ENCODE peak calls at places on chromosome 20, in ten cellular contexts. N is neural progenitor cell, H is nucleus accumbens, J is omental fat pad, Q is GM12865, W is fibroblast of villous mesenchyme, C is A549, K is nephron progenitor cell, F is HFF-Myc, E is fibroblast of the conjunctiva. V is an unnamed sample.

GRCh38 chr20:54662064-54662463 is 186.7 kb downstream of the DOK5 start:
- DNase-seq in J (no peak), W (no peak), K (no peak), H (no peak), Q (no peak), N (peak; percentile 81), E (no peak), F (no peak), C (no peak), V (no peak)

GRCh38 chr20:17806739-17807441 is 107.1 kb downstream of the BANF2 start:
- DNase-seq in K (no peak), C (no peak), E (peak; percentile 71), H (no peak), J (no peak), Q (no peak), W (peak; percentile 91), N (no peak), F (peak; percentile 66), V (no peak)

GRCh38 chr20:839626-840025 is 6.1 kb downstream of the FAM110A start:
- DNase-seq in H (no peak), C (no peak), Q (no peak), K (no peak), J (no peak), F (no peak), N (no peak), E (no peak), W (no peak), V (no peak)

GRCh38 chr20:57618091-57618765 is 2.0 kb downstream of the ZBP1 start:
- DNase-seq in H (no peak), J (no peak), K (no peak), E (no peak), Q (no peak), N (no peak), F (no peak), W (no peak), C (peak; percentile 59), V (no peak)

GRCh38 chr20:38353298-38353697 is 7.0 kb downstream of the LBP start:
- DNase-seq in C (no peak), W (no peak), Q (no peak), E (peak; percentile 13), N (peak; percentile 29), K (no peak), J (no peak), F (no peak), H (no peak), V (no peak)

GRCh38 chr20:24698189-24698588 is 228.8 kb downstream of the SYNDIG1 start:
- DNase-seq in Q (peak; percentile 27), J (no peak), F (no peak), K (no peak), E (no peak), H (no peak), W (no peak), C (no peak), N (no peak), V (no peak)

GRCh38 chr20:46118481-46119020 is 437 bp downstream of the CD40 start:
- DNase-seq in F (no peak), J (no peak), N (peak; percentile 75), C (no peak), Q (peak; percentile 75), W (no peak), H (no peak), E (no peak), K (peak; percentile 20), V (no peak)

GRCh38 chr20:46307999-46308257 is 370 bp downstream of the CDH22 start:
- DNase-seq in C (no peak), N (no peak), F (no peak), Q (no peak), W (no peak), H (no peak), E (no peak), J (no peak), K (no peak), V (no peak)

GRCh38 chr20:52974155-52974554 is 2.0 kb downstream of the TSHZ2 start:
- DNase-seq in C (no peak), F (no peak), J (no peak), Q (peak; percentile 35), W (no peak), H (no peak), K (no peak), E (no peak), N (no peak), V (no peak)

GRCh38 chr20:3406481-3407425 is 716 bp downstream of the DNAAF9 start:
- DNase-seq in E (peak; percentile 23), C (no peak), J (no peak), H (peak; percentile 63), W (peak; percentile 58), Q (no peak), N (peak; percentile 60), F (no peak), K (peak; percentile 38), V (no peak)

GRCh38 chr20:4942336-4942735 is 59.0 kb downstream of the SLC23A2 start:
- DNase-seq in N (no peak), C (no peak), F (no peak), Q (no peak), K (no peak), J (no peak), E (peak; percentile 33), H (no peak), W (peak; percentile 55), V (no peak)

GRCh38 chr20:2088904-2089303 is 12.7 kb upstream of the STK35 start:
- DNase-seq in K (no peak), J (no peak), E (no peak), N (peak; percentile 44), W (no peak), C (no peak), F (no peak), H (no peak), Q (no peak), V (no peak)

GRCh38 chr20:17129089-17129488 is 97.8 kb upstream of the PCSK2 start:
- DNase-seq in H (no peak), W (no peak), K (no peak), E (no peak), C (no peak), J (no peak), F (no peak), N (no peak), Q (no peak), V (no peak)

GRCh38 chr20:36145877-36146707 is 8.4 kb upstream of the EPB41L1 start:
- DNase-seq in N (no peak), E (no peak), K (no peak), Q (peak; percentile 64), W (peak; percentile 61), H (no peak), F (no peak), J (no peak), C (no peak), V (no peak)

GRCh38 chr20:58225490-58226200 is 2.8 kb downstream of the ANKRD60 start:
- DNase-seq in C (no peak), N (no peak), W (no peak), E (no peak), K (no peak), Q (no peak), J (no peak), H (no peak), F (no peak), V (no peak)

GRCh38 chr20:62740286-62741141 is 31.9 kb downstream of the NTSR1 start:
- DNase-seq in N (no peak), C (peak; percentile 70), K (no peak), Q (peak; percentile 95), H (no peak), J (no peak), F (peak; percentile 81), W (peak; percentile 55), E (peak; percentile 71), V (no peak)

GRCh38 chr20:15802020-15802419 is 771.2 kb downstream of the KIF16B start:
- DNase-seq in E (no peak), J (no peak), K (no peak), C (no peak), H (no peak), F (no peak), N (no peak), W (no peak), Q (no peak), V (no peak)

GRCh38 chr20:13279171-13279570 is 58.1 kb downstream of the ISM1 start:
- DNase-seq in H (no peak), Q (no peak), J (no peak), E (no peak), F (no peak), W (no peak), N (no peak), C (no peak), K (no peak), V (no peak)

GRCh38 chr20:22866757-22867425 is 168.2 kb upstream of the SSTR4 start:
- DNase-seq in W (peak; percentile 31), N (no peak), J (no peak), F (no peak), K (no peak), C (peak; percentile 33), E (no peak), H (no peak), Q (no peak), V (no peak)

GRCh38 chr20:5265339-5265985 is 51.3 kb downstream of the PROKR2 start:
- DNase-seq in F (no peak), J (no peak), H (no peak), Q (no peak), N (no peak), E (no peak), W (no peak), K (no peak), C (no peak), V (no peak)

GRCh38 chr20:44691424-44692423 is 23.4 kb upstream of the CCN5 start:
- DNase-seq in H (no peak), Q (no peak), E (peak; percentile 82), F (no peak), K (no peak), J (no peak), W (no peak), N (no peak), C (no peak), V (no peak)

GRCh38 chr20:50245561-50246366 is 55.1 kb downstream of the CEBPB start:
- DNase-seq in E (peak; percentile 45), K (no peak), F (peak; percentile 52), C (no peak), J (no peak), H (no peak), W (peak; percentile 62), N (no peak), Q (no peak), V (no peak)

GRCh38 chr20:49310695-49311094 is 32.8 kb upstream of the ZNFX1 start:
- DNase-seq in J (no peak), Q (no peak), E (no peak), K (no peak), H (no peak), C (no peak), N (no peak), W (no peak), F (no peak), V (no peak)

GRCh38 chr20:1281279-1282057 is 15.4 kb downstream of the SNPH start:
- DNase-seq in Q (no peak), K (no peak), H (no peak), F (no peak), E (no peak), W (no peak), J (no peak), N (no peak), C (no peak), V (no peak)

GRCh38 chr20:47237715-47238114 is 118.8 kb downstream of the ZMYND8 start:
- DNase-seq in E (no peak), K (no peak), F (no peak), W (no peak), Q (no peak), N (no peak), H (peak; percentile 31), C (no peak), J (no peak), V (no peak)

GRCh38 chr20:10673831-10674683 is at the start of gene JAG1:
- DNase-seq in F (peak; percentile 58), K (peak; percentile 95), N (peak; percentile 98), Q (peak; percentile 94), H (peak; percentile 92), C (peak; percentile 97), J (peak; percentile 93), W (peak; percentile 94), E (peak; percentile 94), V (peak; percentile 100)